ENCODE peak calls at places on chromosomes 3 and 15, in four cellular contexts. U, Y, N and R are unnamed samples.

GRCh38 chr15:77026501-77027110 is 31.7 kb downstream of the PSTPIP1 start:
- DNase-seq in N (no peak), Y (peak), U (no peak), R (peak)

GRCh38 chr3:52649461-52650210 is 36.1 kb downstream of the PBRM1 start:
- DNase-seq in U (no peak), Y (no peak), N (no peak), R (no peak)

GRCh38 chr3:76698136-76698535 is 341.8 kb upstream of the ROBO2 start:
- DNase-seq in Y (no peak), U (no peak), N (no peak), R (peak)

GRCh38 chr3:136141891-136142290 is 54.2 kb downstream of the MSL2 start:
- DNase-seq in Y (no peak), N (no peak), U (no peak), R (no peak)

GRCh38 chr3:100042144-100042543 is 72.2 kb downstream of the FILIP1L start:
- DNase-seq in Y (no peak), U (peak), N (no peak), R (no peak)

GRCh38 chr3:87810427-87810826 is 248.4 kb downstream of the CGGBP1 start:
- DNase-seq in N (no peak), U (no peak), Y (no peak), R (no peak)

GRCh38 chr3:177410734-177411133 is 213.5 kb upstream of the TBL1XR1 start:
- DNase-seq in N (no peak), U (peak), Y (no peak), R (no peak)

GRCh38 chr3:160183375-160184076 is 41.7 kb upstream of the C3orf80 start:
- DNase-seq in U (no peak), N (no peak), Y (no peak), R (no peak)

GRCh38 chr3:119582178-119582577 is 2.9 kb downstream of the ADPRH start:
- DNase-seq in N (no peak), U (no peak), Y (no peak), R (no peak)

GRCh38 chr15:65550681-65551098 is 20.4 kb downstream of the HACD3 start:
- DNase-seq in Y (no peak), U (peak), N (no peak), R (no peak)

GRCh38 chr15:51119120-51119519 is 24.4 kb upstream of the TNFAIP8L3 start:
- DNase-seq in U (no peak), Y (no peak), N (no peak), R (no peak)

GRCh38 chr15:50864876-50865275 is 43.6 kb upstream of the AP4E1 start:
- DNase-seq in Y (no peak), N (no peak), U (peak), R (no peak)

GRCh38 chr3:90054306-90054705 is 946.9 kb downstream of the EPHA3 start:
- DNase-seq in U (no peak), Y (no peak), N (no peak), R (no peak)

GRCh38 chr3:158264894-158265293 is 155.0 kb downstream of the RSRC1 start:
- DNase-seq in N (no peak), Y (no peak), U (no peak), R (no peak)

GRCh38 chr3:158273646-158274045 is 163.8 kb downstream of the RSRC1 start:
- DNase-seq in U (no peak), N (no peak), Y (no peak), R (no peak)

GRCh38 chr3:158267015-158267414 is 157.1 kb downstream of the RSRC1 start:
- DNase-seq in U (no peak), Y (no peak), N (no peak), R (no peak)

GRCh38 chr3:158272071-158272470 is 162.2 kb downstream of the RSRC1 start:
- DNase-seq in Y (no peak), U (no peak), N (no peak), R (no peak)

DNA sequence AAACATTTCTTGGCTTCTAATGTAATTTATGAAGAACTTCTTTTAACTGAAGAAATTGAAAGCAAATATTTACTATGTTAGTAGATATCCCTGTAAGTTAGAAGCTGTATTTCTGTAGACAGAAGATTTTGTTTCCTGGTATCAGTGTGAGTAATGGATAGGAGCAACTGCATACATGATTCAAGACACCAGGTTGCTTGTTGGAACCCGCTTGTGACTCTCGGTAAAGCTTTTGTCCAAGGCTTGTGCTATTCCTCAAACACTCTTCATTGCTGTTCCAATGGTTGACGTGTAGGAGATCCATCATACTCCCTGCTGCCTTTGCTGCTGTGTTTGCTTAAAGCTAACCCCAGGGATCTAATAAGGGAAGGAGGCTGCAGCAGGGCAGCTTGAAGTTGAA is 160.0 kb downstream of the RSRC1 start:
- DNase-seq in N (no peak), Y (no peak), U (no peak), R (no peak)
- H3K27ac ChIP-seq in N (no peak), Y (no peak), U (no peak), R (no peak)

DNA sequence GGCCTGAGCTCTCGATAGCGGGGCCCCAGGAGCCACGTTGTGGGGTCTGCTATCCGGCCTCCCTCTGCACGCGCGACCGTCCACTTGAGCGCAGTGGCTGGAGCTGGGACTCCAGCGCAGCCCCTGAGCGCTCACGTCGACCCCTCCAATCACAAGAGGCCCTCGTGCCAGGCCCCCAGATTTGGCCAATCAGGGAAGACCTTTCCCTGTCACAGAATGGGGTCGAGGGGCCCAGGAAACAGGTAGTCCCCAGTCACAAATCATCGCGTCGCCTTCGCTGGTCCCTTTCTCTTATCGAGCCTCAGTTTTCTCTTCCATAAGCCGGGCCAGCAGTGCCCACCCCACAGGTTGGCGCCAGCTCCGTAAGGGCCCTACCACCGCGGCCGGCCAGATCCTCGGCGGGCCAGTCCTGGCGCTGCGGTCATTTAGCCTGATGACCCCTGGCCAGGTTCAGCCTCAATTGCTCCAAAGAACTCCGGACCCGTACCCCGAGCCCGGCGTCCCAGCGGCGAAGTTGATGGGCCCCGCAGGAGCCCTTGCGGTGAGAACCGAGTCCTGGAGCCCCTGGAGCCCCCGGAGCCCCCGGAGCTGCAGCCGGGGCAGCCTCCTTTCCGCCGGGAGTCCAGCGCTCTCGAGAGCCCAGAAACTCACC is 435 bp downstream of the ALDH1L1 start:
- DNase-seq in U (no peak), N (peak), Y (peak), R (peak)
- H3K4me3 ChIP-seq in U (peak), N (peak), Y (peak), R (peak)

GRCh38 chr3:131174752-131175151 is 148.1 kb downstream of the NEK11 start:
- DNase-seq in U (peak), Y (no peak), N (no peak), R (no peak)
- H3K27ac ChIP-seq in U (no peak), Y (no peak), N (no peak), R (no peak)

GRCh38 chr3:143654906-143655305 is 193.4 kb downstream of the SLC9A9 start:
- DNase-seq in U (no peak), Y (no peak), N (no peak), R (no peak)
- H3K4me3 ChIP-seq in U (no peak), Y (no peak), N (no peak), R (no peak)

GRCh38 chr15:80172401-80172800 is 19.6 kb downstream of the FAH start:
- DNase-seq in N (no peak), Y (no peak), U (no peak), R (no peak)
- H3K27ac ChIP-seq in N (no peak), Y (no peak), U (no peak), R (peak)

GRCh38 chr15:88480981-88481380 is 13.5 kb downstream of the MRPS11 start:
- DNase-seq in U (no peak), Y (no peak), N (no peak), R (no peak)

GRCh38 chr15:88487176-88487795 is 19.8 kb downstream of the MRPS11 start:
- DNase-seq in N (no peak), U (no peak), Y (no peak), R (no peak)

GRCh38 chr15:88487796-88488523 is 20.5 kb downstream of the MRPS11 start:
- DNase-seq in N (no peak), Y (no peak), U (no peak), R (no peak)

GRCh38 chr15:88482263-88482662 is 14.8 kb downstream of the MRPS11 start:
- DNase-seq in U (no peak), N (no peak), Y (no peak), R (no peak)

GRCh38 chr15:88484781-88485246 is 17.3 kb downstream of the MRPS11 start:
- DNase-seq in N (peak), Y (no peak), U (no peak), R (no peak)
- H3K4me3 ChIP-seq in N (no peak), Y (no peak), U (no peak), R (no peak)

GRCh38 chr15:101102746-101103145 is 149.1 kb downstream of the CHSY1 start:
- DNase-seq in Y (no peak), U (no peak), N (no peak), R (no peak)

GRCh38 chr15:101104186-101104585 is 147.7 kb downstream of the CHSY1 start:
- DNase-seq in N (no peak), U (no peak), Y (no peak), R (no peak)

GRCh38 chr15:101103589-101103988 is 148.3 kb downstream of the CHSY1 start:
- DNase-seq in N (no peak), U (no peak), Y (no peak), R (no peak)

GRCh38 chr15:101107101-101107500 is 144.7 kb downstream of the CHSY1 start:
- DNase-seq in Y (no peak), N (no peak), U (no peak), R (no peak)

GRCh38 chr15:101105059-101105851 is 146.6 kb downstream of the CHSY1 start:
- DNase-seq in Y (peak), N (no peak), U (no peak), R (no peak)
- H3K27ac ChIP-seq in Y (no peak), N (peak), U (no peak), R (no peak)

DNA sequence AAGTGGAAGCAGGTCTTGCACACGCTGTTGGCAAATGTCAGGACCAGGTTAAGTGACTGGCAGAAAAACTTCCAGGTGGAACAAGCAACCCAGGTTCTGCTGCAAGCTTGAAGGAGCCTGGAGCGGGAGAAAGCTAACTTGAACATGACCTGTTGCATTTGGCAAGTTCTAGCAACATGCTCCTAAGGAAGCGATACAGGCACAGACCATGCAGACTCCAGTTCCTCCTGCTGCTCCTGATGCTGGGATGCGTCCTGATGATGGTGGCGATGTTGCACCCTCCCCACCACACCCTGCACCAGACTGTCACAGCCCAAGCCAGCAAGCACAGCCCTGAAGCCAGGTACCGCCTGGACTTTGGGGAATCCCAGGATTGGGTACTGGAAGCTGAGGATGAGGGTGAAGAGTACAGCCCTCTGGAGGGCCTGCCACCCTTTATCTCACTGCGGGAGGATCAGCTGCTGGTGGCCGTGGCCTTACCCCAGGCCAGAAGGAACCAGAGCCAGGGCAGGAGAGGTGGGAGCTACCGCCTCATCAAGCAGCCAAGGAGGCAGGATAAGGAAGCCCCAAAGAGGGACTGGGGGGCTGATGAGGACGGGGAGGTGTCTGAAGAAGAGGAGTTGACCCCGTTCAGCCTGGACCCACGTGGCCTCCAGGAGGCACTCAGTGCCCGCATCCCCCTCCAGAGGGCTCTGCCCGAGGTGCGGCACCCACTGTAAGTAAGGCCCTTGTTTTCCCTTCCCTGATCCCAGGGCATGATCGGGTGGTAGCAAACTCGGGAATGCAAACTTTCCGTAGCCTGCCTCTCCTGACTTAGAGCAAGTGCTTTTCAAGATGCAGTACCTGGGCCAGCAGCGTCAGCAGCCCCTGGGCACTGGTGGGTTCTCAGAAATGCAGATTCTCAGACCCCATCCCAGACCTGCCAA is 759 bp downstream of the GALNT15 start:
- DNase-seq in N (no peak), Y (no peak), U (no peak), R (no peak)
- H3K4me3 ChIP-seq in N (no peak), Y (peak), U (no peak), R (no peak)

DNA sequence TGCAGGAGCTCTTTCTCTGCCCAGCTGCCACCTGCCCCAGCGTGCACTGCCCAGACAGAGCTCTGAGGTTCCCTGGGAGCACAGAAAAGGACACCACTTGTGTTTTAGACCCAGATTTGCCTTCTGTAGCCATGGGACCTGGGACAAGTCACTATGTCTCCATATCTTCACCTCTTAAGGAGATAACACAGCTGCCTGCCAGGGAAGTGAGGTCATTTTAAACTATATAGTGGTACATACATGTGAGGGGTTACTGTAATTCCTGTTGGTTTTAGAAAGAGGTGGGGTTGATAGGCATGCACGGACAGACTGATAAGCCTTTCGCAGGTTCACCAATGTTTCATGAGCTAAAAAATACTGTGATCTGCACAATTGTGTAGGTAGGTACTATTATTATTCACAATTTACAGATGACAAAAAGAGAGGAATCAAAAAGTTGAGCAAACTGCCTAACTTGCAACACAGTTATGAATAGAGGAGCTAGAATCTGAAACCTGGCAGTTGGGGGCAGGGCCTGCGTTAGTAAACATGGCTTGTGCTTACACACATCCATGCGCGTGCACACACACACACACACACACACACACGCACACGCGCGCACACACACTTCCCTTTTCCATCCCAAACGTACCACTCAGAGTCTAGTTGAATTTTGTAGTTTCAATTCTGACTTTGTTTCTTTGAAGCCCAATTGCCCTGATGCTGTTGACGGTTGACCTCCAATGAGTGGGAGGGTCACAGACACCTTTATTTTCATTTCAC is 193.6 kb downstream of the FAM43A start:
- DNase-seq in N (no peak), U (no peak), Y (no peak), R (no peak)
- H3K27ac ChIP-seq in N (no peak), U (no peak), Y (peak), R (no peak)

DNA sequence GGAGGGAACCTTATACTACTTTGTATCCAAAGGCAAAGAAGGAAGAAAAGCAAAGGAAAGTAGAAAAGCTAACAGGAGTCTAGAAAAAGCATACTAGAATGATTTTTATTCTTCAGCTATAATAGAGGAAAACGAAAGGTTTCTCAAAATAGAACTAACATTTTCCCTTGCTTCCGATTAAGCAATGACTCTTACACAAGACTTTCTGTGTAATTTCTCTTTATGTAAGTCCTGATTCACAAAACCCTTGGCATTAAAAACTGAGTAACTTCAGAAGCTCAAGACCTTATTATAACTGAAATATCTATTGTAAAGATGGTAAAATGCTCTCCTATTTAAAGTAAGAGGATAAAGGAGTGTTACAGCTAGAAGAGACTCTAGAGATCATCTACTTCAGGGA is 97.4 kb downstream of the DTWD1 start:
- DNase-seq in N (no peak), U (no peak), Y (no peak), R (no peak)
- H3K4me3 ChIP-seq in N (no peak), U (no peak), Y (no peak), R (no peak)